ENCODE peak calls at places on chromosomes 5 and 9, in five cellular contexts. P is pancreas; Z is CD4-positive, alpha-beta T cell; X is gastrocnemius medialis; N is glutamatergic neuron. S is an unnamed sample.

GRCh38 chr9:31321686-31322085 is 1062.8 kb upstream of the ACO1 start:
- DNase-seq in P (no peak), Z (no peak), X (no peak), N (no peak), S (no peak)

GRCh38 chr9:135602789-135603481 is 36.4 kb downstream of the GLT6D1 start:
- DNase-seq in P (no peak), Z (peak), X (no peak), N (peak), S (no peak)

GRCh38 chr9:134386951-134387831 is 60.9 kb downstream of the RXRA start:
- DNase-seq in P (peak), Z (no peak), X (peak), N (no peak), S (no peak)

GRCh38 chr5:176822426-176823075 is 12.2 kb downstream of the UNC5A start:
- DNase-seq in P (no peak), Z (no peak), X (no peak), N (no peak), S (no peak)

GRCh38 chr9:24245988-24246387 is 299.7 kb downstream of the IZUMO3 start:
- DNase-seq in P (no peak), Z (no peak), X (no peak), N (no peak), S (no peak)

GRCh38 chr9:17064558-17064957 is 70.3 kb upstream of the CNTLN start:
- DNase-seq in P (no peak), Z (no peak), X (no peak), N (no peak), S (no peak)

GRCh38 chr5:141758316-141758965 is 76.4 kb upstream of the ARAP3 start:
- DNase-seq in P (no peak), Z (no peak), X (no peak), N (peak), S (no peak)

GRCh38 chr5:142399899-142400298 is 75.1 kb upstream of the SPRY4 start:
- DNase-seq in P (no peak), Z (no peak), X (no peak), N (no peak), S (no peak)

GRCh38 chr9:84304166-84304565 is 36.4 kb downstream of the SLC28A3 start:
- DNase-seq in P (no peak), Z (no peak), X (no peak), N (no peak), S (no peak)

GRCh38 chr5:1462358-1462757 is 17.1 kb upstream of the SLC6A3 start:
- DNase-seq in P (no peak), Z (no peak), X (no peak), N (peak), S (no peak)

GRCh38 chr9:124537926-124538325 is 30.7 kb upstream of the NR5A1 start:
- DNase-seq in P (no peak), Z (no peak), X (no peak), N (no peak), S (no peak)

GRCh38 chr9:126700903-126701819 is 87.4 kb downstream of the LMX1B start:
- DNase-seq in P (no peak), Z (no peak), X (no peak), N (no peak), S (no peak)

GRCh38 chr9:75378036-75378435 is 289.7 kb downstream of the OSTF1 start:
- DNase-seq in P (peak), Z (no peak), X (peak), N (peak), S (peak)

GRCh38 chr5:94545870-94546625 is 72.4 kb downstream of the KIAA0825 start:
- DNase-seq in P (no peak), Z (no peak), X (no peak), N (no peak), S (no peak)

GRCh38 chr5:137487600-137487999 is 11.5 kb downstream of the SPOCK1 start:
- DNase-seq in P (no peak), Z (no peak), X (peak), N (no peak), S (no peak)

GRCh38 chr5:136802382-136802781 is 437.0 kb upstream of the TRPC7 start:
- DNase-seq in P (no peak), Z (no peak), X (peak), N (no peak), S (no peak)

GRCh38 chr9:93295456-93296076 is 111.6 kb downstream of the WNK2 start:
- DNase-seq in P (no peak), Z (no peak), X (no peak), N (no peak), S (no peak)

GRCh38 chr5:150139334-150139733 is 16.3 kb downstream of the PDGFRB start:
- DNase-seq in P (no peak), Z (no peak), X (no peak), N (no peak), S (no peak)

GRCh38 chr5:56269216-56269927 is 36.2 kb upstream of the ANKRD55 start:
- DNase-seq in P (no peak), Z (no peak), X (no peak), N (peak), S (no peak)

GRCh38 chr9:135772056-135773042 is 70.4 kb downstream of the KCNT1 start:
- DNase-seq in P (no peak), Z (no peak), X (no peak), N (no peak), S (no peak)